ENCODE peak calls at places on chromosome 10, in eight cellular contexts. K is endothelial cell, M is GM12865, R is choroid plexus epithelial cell, V is HL-60, F is natural killer cell, N is stomach, L is suprapubic skin. Z is an unnamed sample.

GRCh38 chr10:72068901-72069446 is 19.4 kb downstream of the SPOCK2 start:
- DNase-seq in K (no peak), M (no peak), R (no peak), V (no peak), F (no peak), N (no peak), L (no peak), Z (peak; percentile 10)

GRCh38 chr10:3852147-3852904 is 67.3 kb upstream of the KLF6 start:
- DNase-seq in K (no peak), M (peak; percentile 91), R (peak; percentile 99), V (peak; percentile 42), F (no peak), N (peak; percentile 93), L (peak; percentile 91), Z (peak; percentile 94)

GRCh38 chr10:75538144-75538543 is 106.7 kb downstream of the LRMDA start:
- DNase-seq in K (no peak), M (peak; percentile 24), R (no peak), V (no peak), F (no peak), N (no peak), L (no peak), Z (no peak)

GRCh38 chr10:124997791-124998623 is 56.1 kb downstream of the ZRANB1 start:
- DNase-seq in K (no peak), M (no peak), R (no peak), V (no peak), F (peak; percentile 10), N (no peak), L (peak; percentile 62), Z (no peak)

GRCh38 chr10:11863353-11864105 is 40.4 kb downstream of the PROSER2 start:
- DNase-seq in K (no peak), M (peak; percentile 88), R (no peak), V (no peak), F (no peak), N (peak; percentile 19), L (no peak), Z (no peak)

GRCh38 chr10:14696763-14697321 is 77.9 kb downstream of the FAM107B start:
- DNase-seq in K (no peak), M (no peak), R (no peak), V (no peak), F (no peak), N (no peak), L (no peak), Z (no peak)

GRCh38 chr10:117541405-117541908 is 1.1 kb upstream of the EMX2 start:
- DNase-seq in K (peak; percentile 56), M (no peak), R (peak; percentile 85), V (no peak), F (no peak), N (no peak), L (peak; percentile 94), Z (no peak)

GRCh38 chr10:117933036-117933435 is 113.7 kb downstream of the RAB11FIP2 start:
- DNase-seq in K (no peak), M (no peak), R (peak; percentile 5), V (no peak), F (no peak), N (no peak), L (no peak), Z (no peak)

GRCh38 chr10:61688551-61689308 is 26.0 kb downstream of the CABCOCO1 start:
- DNase-seq in K (no peak), M (no peak), R (no peak), V (no peak), F (no peak), N (no peak), L (no peak), Z (no peak)

GRCh38 chr10:97676770-97677581 is 10.1 kb downstream of the AVPI1 start:
- DNase-seq in K (no peak), M (peak; percentile 66), R (peak; percentile 63), V (no peak), F (peak; percentile 36), N (peak; percentile 41), L (no peak), Z (peak; percentile 67)

GRCh38 chr10:48363617-48364355 is 57.3 kb downstream of the MAPK8 start:
- DNase-seq in K (peak; percentile 22), M (peak; percentile 74), R (peak; percentile 90), V (peak; percentile 8), F (no peak), N (peak; percentile 29), L (no peak), Z (peak; percentile 79)

GRCh38 chr10:122854648-122855047 is 9.0 kb upstream of the CUZD1 start:
- DNase-seq in K (no peak), M (no peak), R (peak; percentile 53), V (no peak), F (no peak), N (no peak), L (no peak), Z (peak; percentile 72)

DNA sequence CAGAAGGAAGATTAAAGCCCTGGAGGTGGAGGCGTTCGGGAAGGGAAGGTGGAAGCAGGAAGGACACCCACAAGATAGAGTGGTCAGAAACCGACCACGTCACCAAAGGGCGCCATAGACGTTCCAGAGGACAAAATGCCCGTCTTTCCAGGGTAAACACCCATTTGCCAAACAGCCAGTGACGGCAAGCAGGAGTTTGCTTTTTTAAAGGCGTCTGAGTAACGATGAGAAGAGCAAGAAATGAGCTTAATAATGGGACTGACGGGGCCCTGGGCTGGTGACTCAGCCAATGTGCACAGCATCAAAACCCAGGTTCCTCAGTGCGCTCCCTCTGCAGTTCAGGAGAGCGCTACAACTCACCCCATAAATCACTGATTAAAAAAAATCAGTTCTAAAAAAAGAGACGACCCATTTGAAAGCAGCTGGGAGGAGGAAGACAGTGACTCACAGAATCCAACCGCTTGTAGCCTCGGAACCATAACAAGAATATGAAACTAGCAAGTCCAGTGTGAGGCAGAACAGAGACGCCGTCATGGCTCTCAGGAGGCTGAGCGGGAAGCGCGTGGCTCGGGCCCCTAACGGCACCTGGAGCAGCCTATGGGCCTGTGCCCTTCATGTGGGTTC is 5.9 kb downstream of the DIP2C start:
- DNase-seq in K (no peak), M (no peak), R (peak; percentile 69), V (no peak), F (no peak), N (no peak), L (no peak), Z (peak; percentile 20)
- TF ChIP-seq CTCF in K (no peak), M (no peak), R (peak; percentile 17), V (no peak), F (no peak), N (no peak), L (no peak), Z (no peak)

GRCh38 chr10:102266670-102267069 is 21.3 kb downstream of the GBF1 start:
- DNase-seq in K (no peak), M (no peak), R (no peak), V (no peak), F (no peak), N (no peak), L (no peak), Z (no peak)

GRCh38 chr10:102269017-102269416 is 23.7 kb downstream of the GBF1 start:
- DNase-seq in K (no peak), M (no peak), R (no peak), V (no peak), F (no peak), N (no peak), L (no peak), Z (no peak)

GRCh38 chr10:102274062-102274461 is 28.7 kb downstream of the GBF1 start:
- DNase-seq in K (no peak), M (no peak), R (no peak), V (no peak), F (no peak), N (no peak), L (no peak), Z (no peak)

GRCh38 chr10:102267748-102268147 is 22.4 kb downstream of the GBF1 start:
- DNase-seq in K (no peak), M (no peak), R (peak; percentile 72), V (no peak), F (no peak), N (no peak), L (no peak), Z (peak; percentile 59)

GRCh38 chr10:102268333-102268999 is 23.1 kb downstream of the GBF1 start:
- DNase-seq in K (no peak), M (peak; percentile 10), R (peak; percentile 47), V (no peak), F (no peak), N (no peak), L (no peak), Z (no peak)
- TF ChIP-seq CTCF in K (no peak), M (no peak), R (no peak), V (no peak), F (no peak), N (no peak), L (no peak), Z (no peak)

DNA sequence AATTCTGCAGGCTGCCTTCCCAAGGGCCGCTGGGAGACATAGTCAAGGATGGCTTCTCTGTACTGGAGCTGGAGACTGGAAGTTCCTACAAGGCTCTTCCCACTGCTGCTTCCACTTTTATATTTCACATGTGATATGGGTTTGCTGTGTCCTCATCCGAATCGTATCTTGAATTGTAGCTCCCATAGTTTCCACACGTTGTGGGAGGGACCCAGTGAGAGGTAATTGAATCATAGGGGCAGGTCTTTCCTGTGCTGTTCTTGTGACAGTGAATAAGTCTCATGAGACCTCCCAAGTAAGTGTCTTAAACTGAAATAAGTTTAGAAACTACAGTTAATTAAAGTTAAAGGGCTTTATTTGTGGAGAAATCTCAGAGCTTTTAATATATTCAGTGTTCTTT is 47.0 kb upstream of the BICC1 start:
- DNase-seq in K (no peak), M (no peak), R (peak; percentile 26), V (no peak), F (no peak), N (no peak), L (no peak), Z (peak; percentile 28)
- TF ChIP-seq CTCF in K (no peak), M (no peak), R (no peak), V (no peak), F (no peak), N (no peak), L (no peak), Z (no peak)

GRCh38 chr10:34378297-34378696 is 436.8 kb downstream of the PARD3 start:
- DNase-seq in K (no peak), M (no peak), R (no peak), V (no peak), F (no peak), N (no peak), L (no peak), Z (no peak)

GRCh38 chr10:34369120-34369519 is 446.0 kb downstream of the PARD3 start:
- DNase-seq in K (no peak), M (no peak), R (no peak), V (no peak), F (no peak), N (no peak), L (no peak), Z (no peak)

GRCh38 chr10:34370121-34370520 is 445.0 kb downstream of the PARD3 start:
- DNase-seq in K (no peak), M (no peak), R (no peak), V (no peak), F (no peak), N (no peak), L (no peak), Z (no peak)

GRCh38 chr10:34377833-34378232 is 437.3 kb downstream of the PARD3 start:
- DNase-seq in K (no peak), M (no peak), R (no peak), V (no peak), F (no peak), N (no peak), L (no peak), Z (no peak)

DNA sequence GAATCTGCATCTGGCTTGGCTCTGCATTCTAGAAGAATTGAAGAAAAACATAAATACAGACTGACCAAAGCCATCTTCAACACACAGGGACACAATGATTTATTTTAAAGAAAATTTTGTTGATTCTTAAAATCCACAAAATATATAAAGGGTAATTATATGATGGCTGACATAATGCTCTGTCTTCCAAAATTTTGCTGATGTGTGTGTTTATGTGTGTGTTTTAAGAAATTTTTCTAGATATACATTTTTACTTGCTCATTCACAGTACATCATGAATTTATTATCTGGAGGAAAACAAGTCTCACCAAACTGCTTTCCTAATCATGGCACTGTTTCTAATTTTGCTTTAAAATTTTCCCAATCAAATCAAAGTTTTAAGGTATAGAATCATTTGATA is 442.6 kb downstream of the PARD3 start:
- DNase-seq in K (no peak), M (no peak), R (no peak), V (no peak), F (no peak), N (no peak), L (no peak), Z (no peak)
- TF ChIP-seq CTCF in K (no peak), M (no peak), R (no peak), V (no peak), F (no peak), N (no peak), L (no peak), Z (no peak)